ENCODE peak calls at places on chromosomes 12 and 14, in seven cellular contexts. One of them, this sample, is unnamed.

GRCh38 chr12:45695035-45695434 is 34.5 kb upstream of the ARID2 start:
- DNase-seq in NCI-H1092 treated with DMSO at 0.1 percent for 48 hours: no peak
- DNase-seq in stimulated activated CD8-positive, alpha-beta memory T cell treated with anti-CD3 and anti-CD28 coated beads, Interleukin-4, amount 100 ng/mL, for 1 hour: no peak
- DNase-seq in omental fat pad: no peak
- DNase-seq in GM04504: no peak
- DNase-seq in anterior cingulate cortex: no peak
- DNase-seq in HCT116: no peak
- DNase-seq in this sample: no peak

GRCh38 chr12:49519574-49519936 is 19.3 kb upstream of the KCNH3 start:
- DNase-seq in NCI-H1092 treated with DMSO at 0.1 percent for 48 hours: no peak
- DNase-seq in stimulated activated CD8-positive, alpha-beta memory T cell treated with anti-CD3 and anti-CD28 coated beads, Interleukin-4, amount 100 ng/mL, for 1 hour: no peak
- DNase-seq in omental fat pad: no peak
- DNase-seq in GM04504: no peak
- DNase-seq in anterior cingulate cortex: no peak
- DNase-seq in HCT116: no peak
- DNase-seq in this sample: no peak

GRCh38 chr14:64762044-64763034 is 58.1 kb downstream of the PLEKHG3 start:
- DNase-seq in NCI-H1092 treated with DMSO at 0.1 percent for 48 hours: peak; percentile 98
- DNase-seq in stimulated activated CD8-positive, alpha-beta memory T cell treated with anti-CD3 and anti-CD28 coated beads, Interleukin-4, amount 100 ng/mL, for 1 hour: no peak
- DNase-seq in omental fat pad: peak; percentile 62
- DNase-seq in GM04504: no peak
- DNase-seq in anterior cingulate cortex: no peak
- DNase-seq in HCT116: peak; percentile 51
- DNase-seq in this sample: peak; percentile 65

GRCh38 chr12:85280138-85280983 is at the start of gene ALX1:
- DNase-seq in NCI-H1092 treated with DMSO at 0.1 percent for 48 hours: peak; percentile 51
- DNase-seq in stimulated activated CD8-positive, alpha-beta memory T cell treated with anti-CD3 and anti-CD28 coated beads, Interleukin-4, amount 100 ng/mL, for 1 hour: no peak
- DNase-seq in omental fat pad: no peak
- DNase-seq in GM04504: no peak
- DNase-seq in anterior cingulate cortex: no peak
- DNase-seq in HCT116: no peak
- DNase-seq in this sample: peak; percentile 37

GRCh38 chr12:14810953-14811483 is 3.0 kb downstream of the SMCO3 start:
- DNase-seq in NCI-H1092 treated with DMSO at 0.1 percent for 48 hours: peak; percentile 19
- DNase-seq in stimulated activated CD8-positive, alpha-beta memory T cell treated with anti-CD3 and anti-CD28 coated beads, Interleukin-4, amount 100 ng/mL, for 1 hour: no peak
- DNase-seq in omental fat pad: no peak
- DNase-seq in GM04504: no peak
- DNase-seq in anterior cingulate cortex: no peak
- DNase-seq in HCT116: no peak
- DNase-seq in this sample: no peak

GRCh38 chr14:35474323-35474722 is 59.6 kb upstream of the INSM2 start:
- DNase-seq in NCI-H1092 treated with DMSO at 0.1 percent for 48 hours: no peak
- DNase-seq in stimulated activated CD8-positive, alpha-beta memory T cell treated with anti-CD3 and anti-CD28 coated beads, Interleukin-4, amount 100 ng/mL, for 1 hour: no peak
- DNase-seq in omental fat pad: no peak
- DNase-seq in GM04504: no peak
- DNase-seq in anterior cingulate cortex: no peak
- DNase-seq in HCT116: no peak
- DNase-seq in this sample: no peak

GRCh38 chr12:50690923-50691322 is 73.0 kb upstream of the ATF1 start:
- DNase-seq in NCI-H1092 treated with DMSO at 0.1 percent for 48 hours: no peak
- DNase-seq in stimulated activated CD8-positive, alpha-beta memory T cell treated with anti-CD3 and anti-CD28 coated beads, Interleukin-4, amount 100 ng/mL, for 1 hour: no peak
- DNase-seq in omental fat pad: no peak
- DNase-seq in GM04504: no peak
- DNase-seq in anterior cingulate cortex: no peak
- DNase-seq in HCT116: no peak
- DNase-seq in this sample: no peak

GRCh38 chr12:108933950-108934349 is 54.1 kb downstream of the DAO start:
- DNase-seq in NCI-H1092 treated with DMSO at 0.1 percent for 48 hours: no peak
- DNase-seq in stimulated activated CD8-positive, alpha-beta memory T cell treated with anti-CD3 and anti-CD28 coated beads, Interleukin-4, amount 100 ng/mL, for 1 hour: no peak
- DNase-seq in omental fat pad: no peak
- DNase-seq in GM04504: no peak
- DNase-seq in anterior cingulate cortex: no peak
- DNase-seq in HCT116: no peak
- DNase-seq in this sample: no peak

GRCh38 chr12:65614259-65614658 is 210.0 kb upstream of the HMGA2 start:
- DNase-seq in NCI-H1092 treated with DMSO at 0.1 percent for 48 hours: no peak
- DNase-seq in stimulated activated CD8-positive, alpha-beta memory T cell treated with anti-CD3 and anti-CD28 coated beads, Interleukin-4, amount 100 ng/mL, for 1 hour: no peak
- DNase-seq in omental fat pad: no peak
- DNase-seq in GM04504: no peak
- DNase-seq in anterior cingulate cortex: no peak
- DNase-seq in HCT116: no peak
- DNase-seq in this sample: no peak

GRCh38 chr12:19440019-19440858 is 947 bp downstream of the AEBP2 start:
- DNase-seq in NCI-H1092 treated with DMSO at 0.1 percent for 48 hours: peak; percentile 44
- DNase-seq in stimulated activated CD8-positive, alpha-beta memory T cell treated with anti-CD3 and anti-CD28 coated beads, Interleukin-4, amount 100 ng/mL, for 1 hour: peak; percentile 42
- DNase-seq in omental fat pad: no peak
- DNase-seq in GM04504: no peak
- DNase-seq in anterior cingulate cortex: no peak
- DNase-seq in HCT116: peak; percentile 22
- DNase-seq in this sample: peak; percentile 64

GRCh38 chr12:50251619-50252300 is 31.6 kb downstream of the LIMA1 start:
- DNase-seq in NCI-H1092 treated with DMSO at 0.1 percent for 48 hours: no peak
- DNase-seq in stimulated activated CD8-positive, alpha-beta memory T cell treated with anti-CD3 and anti-CD28 coated beads, Interleukin-4, amount 100 ng/mL, for 1 hour: no peak
- DNase-seq in omental fat pad: no peak
- DNase-seq in GM04504: no peak
- DNase-seq in anterior cingulate cortex: no peak
- DNase-seq in HCT116: no peak
- DNase-seq in this sample: no peak

GRCh38 chr14:100049220-100049619 is 16.0 kb upstream of the EVL start:
- DNase-seq in NCI-H1092 treated with DMSO at 0.1 percent for 48 hours: no peak
- DNase-seq in stimulated activated CD8-positive, alpha-beta memory T cell treated with anti-CD3 and anti-CD28 coated beads, Interleukin-4, amount 100 ng/mL, for 1 hour: no peak
- DNase-seq in omental fat pad: no peak
- DNase-seq in GM04504: peak; percentile 62
- DNase-seq in anterior cingulate cortex: no peak
- DNase-seq in HCT116: no peak
- DNase-seq in this sample: no peak

GRCh38 chr12:9077576-9078031 is 38.1 kb downstream of the A2M start:
- DNase-seq in NCI-H1092 treated with DMSO at 0.1 percent for 48 hours: no peak
- DNase-seq in stimulated activated CD8-positive, alpha-beta memory T cell treated with anti-CD3 and anti-CD28 coated beads, Interleukin-4, amount 100 ng/mL, for 1 hour: no peak
- DNase-seq in omental fat pad: no peak
- DNase-seq in GM04504: no peak
- DNase-seq in anterior cingulate cortex: no peak
- DNase-seq in HCT116: no peak
- DNase-seq in this sample: no peak

GRCh38 chr12:58302487-58303011 is 361.2 kb downstream of the ATP23 start:
- DNase-seq in NCI-H1092 treated with DMSO at 0.1 percent for 48 hours: peak; percentile 26
- DNase-seq in stimulated activated CD8-positive, alpha-beta memory T cell treated with anti-CD3 and anti-CD28 coated beads, Interleukin-4, amount 100 ng/mL, for 1 hour: no peak
- DNase-seq in omental fat pad: no peak
- DNase-seq in GM04504: no peak
- DNase-seq in anterior cingulate cortex: no peak
- DNase-seq in HCT116: no peak
- DNase-seq in this sample: no peak

GRCh38 chr12:127054531-127054930 is 1212.4 kb upstream of the TMEM132C start:
- DNase-seq in NCI-H1092 treated with DMSO at 0.1 percent for 48 hours: no peak
- DNase-seq in stimulated activated CD8-positive, alpha-beta memory T cell treated with anti-CD3 and anti-CD28 coated beads, Interleukin-4, amount 100 ng/mL, for 1 hour: no peak
- DNase-seq in omental fat pad: no peak
- DNase-seq in GM04504: no peak
- DNase-seq in anterior cingulate cortex: no peak
- DNase-seq in HCT116: no peak
- DNase-seq in this sample: no peak

GRCh38 chr12:86683568-86683991 is 427.4 kb upstream of the MGAT4C start:
- DNase-seq in NCI-H1092 treated with DMSO at 0.1 percent for 48 hours: no peak
- DNase-seq in stimulated activated CD8-positive, alpha-beta memory T cell treated with anti-CD3 and anti-CD28 coated beads, Interleukin-4, amount 100 ng/mL, for 1 hour: no peak
- DNase-seq in omental fat pad: no peak
- DNase-seq in GM04504: no peak
- DNase-seq in anterior cingulate cortex: no peak
- DNase-seq in HCT116: no peak
- DNase-seq in this sample: no peak

GRCh38 chr14:99971087-99971928 is 93.9 kb upstream of the EVL start:
- DNase-seq in NCI-H1092 treated with DMSO at 0.1 percent for 48 hours: peak; percentile 87
- DNase-seq in stimulated activated CD8-positive, alpha-beta memory T cell treated with anti-CD3 and anti-CD28 coated beads, Interleukin-4, amount 100 ng/mL, for 1 hour: peak; percentile 60
- DNase-seq in omental fat pad: peak; percentile 50
- DNase-seq in GM04504: peak; percentile 40
- DNase-seq in anterior cingulate cortex: no peak
- DNase-seq in HCT116: peak; percentile 21
- DNase-seq in this sample: peak; percentile 82

GRCh38 chr14:74786916-74787315 is 23.8 kb downstream of the YLPM1 start:
- DNase-seq in NCI-H1092 treated with DMSO at 0.1 percent for 48 hours: no peak
- DNase-seq in stimulated activated CD8-positive, alpha-beta memory T cell treated with anti-CD3 and anti-CD28 coated beads, Interleukin-4, amount 100 ng/mL, for 1 hour: no peak
- DNase-seq in omental fat pad: no peak
- DNase-seq in GM04504: no peak
- DNase-seq in anterior cingulate cortex: no peak
- DNase-seq in HCT116: no peak
- DNase-seq in this sample: no peak

GRCh38 chr12:74526535-74526934 is 11.1 kb upstream of the ATXN7L3B start:
- DNase-seq in NCI-H1092 treated with DMSO at 0.1 percent for 48 hours: no peak
- DNase-seq in stimulated activated CD8-positive, alpha-beta memory T cell treated with anti-CD3 and anti-CD28 coated beads, Interleukin-4, amount 100 ng/mL, for 1 hour: no peak
- DNase-seq in omental fat pad: no peak
- DNase-seq in GM04504: no peak
- DNase-seq in anterior cingulate cortex: no peak
- DNase-seq in HCT116: no peak
- DNase-seq in this sample: no peak

GRCh38 chr12:120429368-120429767 is 8.5 kb upstream of the COX6A1 start:
- DNase-seq in NCI-H1092 treated with DMSO at 0.1 percent for 48 hours: no peak
- DNase-seq in stimulated activated CD8-positive, alpha-beta memory T cell treated with anti-CD3 and anti-CD28 coated beads, Interleukin-4, amount 100 ng/mL, for 1 hour: no peak
- DNase-seq in omental fat pad: no peak
- DNase-seq in GM04504: no peak
- DNase-seq in anterior cingulate cortex: no peak
- DNase-seq in HCT116: no peak
- DNase-seq in this sample: no peak

GRCh38 chr14:55399183-55399582 is 12.4 kb downstream of the ATG14 start:
- DNase-seq in NCI-H1092 treated with DMSO at 0.1 percent for 48 hours: no peak
- DNase-seq in stimulated activated CD8-positive, alpha-beta memory T cell treated with anti-CD3 and anti-CD28 coated beads, Interleukin-4, amount 100 ng/mL, for 1 hour: no peak
- DNase-seq in omental fat pad: no peak
- DNase-seq in GM04504: no peak
- DNase-seq in anterior cingulate cortex: no peak
- DNase-seq in HCT116: no peak
- DNase-seq in this sample: no peak

GRCh38 chr12:31845613-31846321 is 113.4 kb upstream of the RESF1 start:
- DNase-seq in NCI-H1092 treated with DMSO at 0.1 percent for 48 hours: no peak
- DNase-seq in stimulated activated CD8-positive, alpha-beta memory T cell treated with anti-CD3 and anti-CD28 coated beads, Interleukin-4, amount 100 ng/mL, for 1 hour: no peak
- DNase-seq in omental fat pad: no peak
- DNase-seq in GM04504: no peak
- DNase-seq in anterior cingulate cortex: no peak
- DNase-seq in HCT116: no peak
- DNase-seq in this sample: no peak

GRCh38 chr12:48816148-48816854 is 2.0 kb upstream of the CACNB3 start:
- DNase-seq in NCI-H1092 treated with DMSO at 0.1 percent for 48 hours: no peak
- DNase-seq in stimulated activated CD8-positive, alpha-beta memory T cell treated with anti-CD3 and anti-CD28 coated beads, Interleukin-4, amount 100 ng/mL, for 1 hour: no peak
- DNase-seq in omental fat pad: no peak
- DNase-seq in GM04504: no peak
- DNase-seq in anterior cingulate cortex: no peak
- DNase-seq in HCT116: no peak
- DNase-seq in this sample: no peak

GRCh38 chr12:34389378-34390170 is 367.3 kb downstream of the ALG10 start:
- DNase-seq in NCI-H1092 treated with DMSO at 0.1 percent for 48 hours: no peak
- DNase-seq in stimulated activated CD8-positive, alpha-beta memory T cell treated with anti-CD3 and anti-CD28 coated beads, Interleukin-4, amount 100 ng/mL, for 1 hour: no peak
- DNase-seq in omental fat pad: no peak
- DNase-seq in GM04504: no peak
- DNase-seq in anterior cingulate cortex: no peak
- DNase-seq in HCT116: no peak
- DNase-seq in this sample: peak; percentile 9

GRCh38 chr14:106843951-106844483 is 1317.6 kb downstream of the TMEM121 start:
- DNase-seq in NCI-H1092 treated with DMSO at 0.1 percent for 48 hours: no peak
- DNase-seq in stimulated activated CD8-positive, alpha-beta memory T cell treated with anti-CD3 and anti-CD28 coated beads, Interleukin-4, amount 100 ng/mL, for 1 hour: no peak
- DNase-seq in omental fat pad: no peak
- DNase-seq in GM04504: no peak
- DNase-seq in anterior cingulate cortex: no peak
- DNase-seq in HCT116: no peak
- DNase-seq in this sample: peak; percentile 65

GRCh38 chr14:29654910-29655590 is 272.6 kb downstream of the PRKD1 start:
- DNase-seq in NCI-H1092 treated with DMSO at 0.1 percent for 48 hours: no peak
- DNase-seq in stimulated activated CD8-positive, alpha-beta memory T cell treated with anti-CD3 and anti-CD28 coated beads, Interleukin-4, amount 100 ng/mL, for 1 hour: no peak
- DNase-seq in omental fat pad: no peak
- DNase-seq in GM04504: no peak
- DNase-seq in anterior cingulate cortex: no peak
- DNase-seq in HCT116: no peak
- DNase-seq in this sample: no peak

GRCh38 chr14:63938198-63939005 is 85.6 kb downstream of the SYNE2 start:
- DNase-seq in NCI-H1092 treated with DMSO at 0.1 percent for 48 hours: no peak
- DNase-seq in stimulated activated CD8-positive, alpha-beta memory T cell treated with anti-CD3 and anti-CD28 coated beads, Interleukin-4, amount 100 ng/mL, for 1 hour: no peak
- DNase-seq in omental fat pad: no peak
- DNase-seq in GM04504: no peak
- DNase-seq in anterior cingulate cortex: no peak
- DNase-seq in HCT116: no peak
- DNase-seq in this sample: no peak

GRCh38 chr14:65945333-65945732 is 532.8 kb downstream of the FUT8 start:
- DNase-seq in NCI-H1092 treated with DMSO at 0.1 percent for 48 hours: no peak
- DNase-seq in stimulated activated CD8-positive, alpha-beta memory T cell treated with anti-CD3 and anti-CD28 coated beads, Interleukin-4, amount 100 ng/mL, for 1 hour: no peak
- DNase-seq in omental fat pad: no peak
- DNase-seq in GM04504: no peak
- DNase-seq in anterior cingulate cortex: no peak
- DNase-seq in HCT116: no peak
- DNase-seq in this sample: no peak